ENCODE peak calls at places on chromosomes 6 and 20, in nine cellular contexts. O, B, P, S, L, M, Q, E and V are unnamed samples.
A peak's percentile ranks its signal among the peaks of the same experiment; 100 is the strongest.

GRCh38 chr20:35994994-35995453 is 26.6 kb downstream of the CNBD2 start:
- DNase-seq in O (peak; percentile 81), B (peak; percentile 94), P (peak; percentile 84), S (peak; percentile 64), L (peak; percentile 76), M (peak; percentile 95), Q (peak; percentile 81), E (no peak), V (peak; percentile 84)

GRCh38 chr6:141675957-141676356 is 456.8 kb upstream of the GJE1 start:
- DNase-seq in O (peak; percentile 44), B (no peak), P (no peak), S (no peak), L (no peak), M (no peak), Q (no peak), E (peak; percentile 6), V (no peak)

GRCh38 chr6:116280161-116280959 is 630 bp upstream of the TSPYL1 start:
- DNase-seq in O (no peak), B (no peak), P (no peak), S (no peak), L (no peak), M (peak; percentile 23), Q (no peak), E (no peak), V (no peak)

GRCh38 chr20:63086421-63087235 is 79.9 kb upstream of the BHLHE23 start:
- DNase-seq in O (no peak), B (peak; percentile 6), P (peak; percentile 27), S (no peak), L (no peak), M (no peak), Q (peak; percentile 12), E (no peak), V (no peak)

GRCh38 chr6:112298816-112299281 is 44.5 kb upstream of the LAMA4 start:
- DNase-seq in O (peak; percentile 91), B (no peak), P (no peak), S (peak; percentile 19), L (no peak), M (no peak), Q (no peak), E (peak; percentile 83), V (no peak)

GRCh38 chr20:24942679-24943078 is 6.4 kb upstream of the CST7 start:
- DNase-seq in O (no peak), B (no peak), P (no peak), S (no peak), L (no peak), M (no peak), Q (no peak), E (no peak), V (no peak)

GRCh38 chr6:99349620-99350141 is at the start of gene FAXC:
- DNase-seq in O (peak; percentile 33), B (peak; percentile 75), P (no peak), S (peak; percentile 8), L (no peak), M (peak; percentile 83), Q (no peak), E (no peak), V (no peak)

GRCh38 chr20:3383878-3384495 is 23.5 kb downstream of the DNAAF9 start:
- DNase-seq in O (no peak), B (no peak), P (no peak), S (no peak), L (no peak), M (no peak), Q (no peak), E (no peak), V (no peak)

GRCh38 chr6:122712093-122712863 is 67.2 kb upstream of the FABP7 start:
- DNase-seq in O (peak; percentile 54), B (no peak), P (no peak), S (no peak), L (no peak), M (no peak), Q (no peak), E (no peak), V (no peak)

GRCh38 chr6:152648090-152648489 is 10.9 kb upstream of the SYNE1 start:
- DNase-seq in O (peak; percentile 68), B (no peak), P (no peak), S (no peak), L (no peak), M (no peak), Q (no peak), E (no peak), V (no peak)

GRCh38 chr20:47319517-47320252 is 36.8 kb downstream of the ZMYND8 start:
- DNase-seq in O (peak; percentile 65), B (peak; percentile 83), P (peak; percentile 90), S (peak; percentile 24), L (no peak), M (peak; percentile 98), Q (no peak), E (no peak), V (peak; percentile 59)

GRCh38 chr20:44026932-44027685 is 112.5 kb downstream of the TOX2 start:
- DNase-seq in O (no peak), B (no peak), P (no peak), S (no peak), L (no peak), M (no peak), Q (peak; percentile 13), E (no peak), V (no peak)

GRCh38 chr20:29325304-29325640 is 1932.2 kb upstream of the DEFB115 start:
- DNase-seq in O (no peak), B (no peak), P (no peak), S (no peak), L (no peak), M (no peak), Q (no peak), E (no peak), V (no peak)

GRCh38 chr20:45029884-45030283 is 63.6 kb downstream of the STK4 start:
- DNase-seq in O (no peak), B (no peak), P (no peak), S (no peak), L (no peak), M (no peak), Q (no peak), E (no peak), V (no peak)

GRCh38 chr6:2522521-2522920 is 228.2 kb downstream of the MYLK4 start:
- DNase-seq in O (peak; percentile 77), B (no peak), P (no peak), S (no peak), L (no peak), M (no peak), Q (no peak), E (peak; percentile 24), V (no peak)

GRCh38 chr20:47272893-47273590 is 83.5 kb downstream of the ZMYND8 start:
- DNase-seq in O (peak; percentile 69), B (peak; percentile 28), P (no peak), S (peak; percentile 22), L (peak; percentile 76), M (peak; percentile 85), Q (peak; percentile 40), E (peak; percentile 98), V (peak; percentile 34)

GRCh38 chr20:49591217-49591865 is 23.4 kb upstream of the PTGIS start:
- DNase-seq in O (peak; percentile 55), B (no peak), P (no peak), S (no peak), L (no peak), M (no peak), Q (no peak), E (no peak), V (no peak)

GRCh38 chr6:57024775-57025174 is 21.7 kb upstream of the KIAA1586 start:
- DNase-seq in O (no peak), B (no peak), P (no peak), S (no peak), L (no peak), M (no peak), Q (no peak), E (no peak), V (no peak)

GRCh38 chr6:15985354-15985995 is 143.4 kb upstream of the MYLIP start:
- DNase-seq in O (no peak), B (no peak), P (no peak), S (no peak), L (no peak), M (no peak), Q (no peak), E (no peak), V (no peak)

GRCh38 chr6:17418281-17419188 is 25.1 kb downstream of the CAP2 start:
- DNase-seq in O (peak; percentile 56), B (no peak), P (no peak), S (peak; percentile 53), L (no peak), M (no peak), Q (no peak), E (no peak), V (no peak)

GRCh38 chr6:148530976-148531375 is 188.3 kb downstream of the SASH1 start:
- DNase-seq in O (peak; percentile 27), B (no peak), P (no peak), S (no peak), L (no peak), M (no peak), Q (no peak), E (no peak), V (no peak)

GRCh38 chr20:3998998-3999397 is 16.4 kb downstream of the RNF24 start:
- DNase-seq in O (no peak), B (no peak), P (no peak), S (no peak), L (no peak), M (no peak), Q (no peak), E (no peak), V (no peak)

GRCh38 chr20:18879262-18879661 is 65.7 kb downstream of the SCP2D1 start:
- DNase-seq in O (no peak), B (no peak), P (no peak), S (no peak), L (no peak), M (no peak), Q (no peak), E (no peak), V (no peak)

GRCh38 chr6:72977114-72977513 is 248.2 kb downstream of the KHDC1L start:
- DNase-seq in O (peak; percentile 20), B (no peak), P (no peak), S (no peak), L (no peak), M (no peak), Q (no peak), E (no peak), V (no peak)

GRCh38 chr20:20233041-20233514 is 134.8 kb upstream of the INSM1 start:
- DNase-seq in O (no peak), B (no peak), P (no peak), S (no peak), L (no peak), M (no peak), Q (no peak), E (no peak), V (no peak)

GRCh38 chr20:1086273-1087213 is 31.9 kb upstream of the PSMF1 start:
- DNase-seq in O (no peak), B (no peak), P (no peak), S (no peak), L (no peak), M (peak; percentile 8), Q (no peak), E (no peak), V (no peak)

GRCh38 chr20:18287546-18287914 is 797 bp upstream of the ZNF133 start:
- DNase-seq in O (no peak), B (no peak), P (no peak), S (no peak), L (no peak), M (no peak), Q (no peak), E (no peak), V (no peak)